ENCODE peak calls at places on chromosomes 2 and 18, in five cellular contexts. Y is NCI-H2029; U is NCI-H1417; V is activated CD4-positive, alpha-beta T cell treated with anti-CD3 and anti-CD28 coated beads, Interleukin-2, amount 50 U/mL, for 1 hour; H is fibroblast of the aortic adventitia. G is an unnamed sample.

GRCh38 chr2:57516740-57517340 is 529.8 kb upstream of the VRK2 start:
- DNase-seq in Y (peak), H (peak), U (peak), V (no peak), G (no peak)

GRCh38 chr18:51339866-51340265 is 142.4 kb upstream of the MEX3C start:
- DNase-seq in Y (no peak), V (no peak), U (no peak), H (peak), G (no peak)

GRCh38 chr2:9087151-9087681 is 83.7 kb upstream of the MBOAT2 start:
- DNase-seq in H (peak), V (no peak), Y (no peak), U (no peak), G (no peak)

GRCh38 chr2:121293450-121294325 is 8.7 kb upstream of the TFCP2L1 start:
- DNase-seq in U (peak), Y (peak), V (no peak), H (no peak), G (no peak)

GRCh38 chr18:57831597-57832377 is 28.7 kb upstream of the ATP8B1 start:
- DNase-seq in H (no peak), Y (no peak), V (no peak), U (no peak), G (no peak)

GRCh38 chr2:15158117-15158516 is 403.0 kb downstream of the NBAS start:
- DNase-seq in H (no peak), Y (no peak), U (peak), V (no peak), G (no peak)

GRCh38 chr2:8644605-8645175 is 37.2 kb upstream of the ID2 start:
- DNase-seq in U (no peak), Y (no peak), H (no peak), V (no peak), G (no peak)

GRCh38 chr2:102708847-102709559 is 52.8 kb upstream of the TMEM182 start:
- DNase-seq in U (peak), V (no peak), Y (no peak), H (peak), G (no peak)

GRCh38 chr18:76874643-76875389 is 52.5 kb downstream of the ZNF236 start:
- DNase-seq in Y (no peak), V (peak), U (no peak), H (no peak), G (peak)

GRCh38 chr18:7830468-7830867 is 263.4 kb downstream of the PTPRM start:
- DNase-seq in Y (peak), H (no peak), U (peak), V (no peak), G (no peak)

GRCh38 chr2:72932045-72932444 is 14.7 kb downstream of the EMX1 start:
- DNase-seq in U (no peak), Y (no peak), H (peak), V (no peak), G (no peak)

GRCh38 chr2:3635171-3636008 is 22.6 kb upstream of the ALLC start:
- DNase-seq in V (no peak), H (no peak), Y (no peak), U (no peak), G (no peak)

GRCh38 chr18:9526458-9526857 is 51.1 kb downstream of the RALBP1 start:
- DNase-seq in U (no peak), Y (no peak), H (no peak), V (no peak), G (no peak)

GRCh38 chr2:102147935-102148334 is 5.4 kb downstream of the IL1R1 start:
- DNase-seq in H (peak), U (no peak), V (no peak), Y (no peak), G (no peak)

GRCh38 chr2:207122914-207123744 is 42.6 kb downstream of the KLF7 start:
- DNase-seq in H (no peak), V (peak), Y (no peak), U (peak), G (no peak)

GRCh38 chr2:39679805-39680204 is 14.1 kb downstream of the TMEM178A start:
- DNase-seq in Y (no peak), V (no peak), H (no peak), U (no peak), G (no peak)

GRCh38 chr2:203583696-203584095 is 48.6 kb upstream of the RAPH1 start:
- DNase-seq in U (no peak), H (peak), Y (no peak), V (no peak), G (no peak)

GRCh38 chr2:158381205-158381604 is 75.3 kb downstream of the CCDC148 start:
- DNase-seq in V (no peak), H (no peak), U (no peak), Y (no peak), G (no peak)

GRCh38 chr2:72676341-72677025 is 149.3 kb downstream of the EXOC6B start:
- DNase-seq in H (peak), U (peak), V (no peak), Y (no peak), G (no peak)

GRCh38 chr2:227488045-227488444 is 16.1 kb downstream of the AGFG1 start:
- DNase-seq in U (no peak), V (no peak), Y (no peak), H (no peak), G (no peak)

GRCh38 chr2:5766051-5766450 is 73.9 kb downstream of the SOX11 start:
- DNase-seq in V (no peak), U (no peak), H (peak), Y (no peak), G (no peak)

GRCh38 chr2:16553222-16553621 is 112.4 kb downstream of the CYRIA start:
- DNase-seq in V (no peak), H (peak), U (peak), Y (no peak), G (no peak)

GRCh38 chr2:190846746-190847145 is 33.9 kb upstream of the GLS start:
- DNase-seq in U (no peak), V (no peak), H (no peak), Y (no peak), G (no peak)

GRCh38 chr18:63994783-63995399 is 25.0 kb downstream of the SERPINB8 start:
- DNase-seq in Y (no peak), U (peak), V (peak), H (peak), G (no peak)

GRCh38 chr2:124670187-124670586 is 645.1 kb downstream of the CNTNAP5 start:
- DNase-seq in U (no peak), H (no peak), V (no peak), Y (no peak), G (no peak)

GRCh38 chr2:42618972-42619371 is 50.5 kb downstream of the MTA3 start:
- DNase-seq in V (no peak), H (peak), Y (no peak), U (no peak), G (peak)

GRCh38 chr2:38750011-38750792 is 959 bp downstream of the SRSF7 start:
- DNase-seq in V (peak), H (peak), Y (peak), U (no peak), G (peak)